ENCODE peak calls at places on chromosomes 16 and 17, in four cellular contexts. Y is HCT116, U is K562, V is H1. F is an unnamed sample.

GRCh38 chr17:55612691-55613141 is 101.5 kb upstream of the SMIM36 start:
- DNase-seq in Y (no peak), U (no peak), V (no peak), F (no peak)

GRCh38 chr16:73054732-73055481 is 7.0 kb upstream of the ZFHX3 start:
- DNase-seq in Y (no peak), U (no peak), V (no peak), F (no peak)

GRCh38 chr17:73308017-73308823 is 3.6 kb downstream of the CDC42EP4 start:
- DNase-seq in Y (peak), U (peak), V (no peak), F (no peak)

GRCh38 chr17:47184671-47185070 is 4.4 kb downstream of the CDC27 start:
- DNase-seq in Y (no peak), U (no peak), V (no peak), F (no peak)

GRCh38 chr17:62792122-62792800 is 15.9 kb downstream of the MARCHF10 start:
- DNase-seq in Y (peak), U (no peak), V (no peak), F (no peak)

GRCh38 chr17:30031214-30031869 is 85.3 kb upstream of the NSRP1 start:
- DNase-seq in Y (no peak), U (no peak), V (no peak), F (peak)

GRCh38 chr16:57956270-57956808 is 14.6 kb downstream of the CNGB1 start:
- DNase-seq in Y (no peak), U (no peak), V (no peak), F (no peak)

GRCh38 chr16:86191663-86192062 is 292.7 kb downstream of the IRF8 start:
- DNase-seq in Y (no peak), U (no peak), V (no peak), F (no peak)

GRCh38 chr17:82218349-82219075 is 5.9 kb upstream of the CCDC57 start:
- DNase-seq in Y (no peak), U (no peak), V (no peak), F (no peak)

GRCh38 chr17:57724729-57725125 is 20.4 kb downstream of the CCDC182 start:
- DNase-seq in Y (no peak), U (no peak), V (no peak), F (no peak)
- TF ChIP-seq EGR1 in Y (no peak), U (no peak), V (no peak), F (no peak)

GRCh38 chr16:90031186-90031930 is 12.1 kb upstream of the DBNDD1 start:
- DNase-seq in Y (no peak), U (no peak), V (no peak), F (no peak)
- TF ChIP-seq EGR1 in Y (no peak), U (no peak), V (no peak), F (no peak)

DNA sequence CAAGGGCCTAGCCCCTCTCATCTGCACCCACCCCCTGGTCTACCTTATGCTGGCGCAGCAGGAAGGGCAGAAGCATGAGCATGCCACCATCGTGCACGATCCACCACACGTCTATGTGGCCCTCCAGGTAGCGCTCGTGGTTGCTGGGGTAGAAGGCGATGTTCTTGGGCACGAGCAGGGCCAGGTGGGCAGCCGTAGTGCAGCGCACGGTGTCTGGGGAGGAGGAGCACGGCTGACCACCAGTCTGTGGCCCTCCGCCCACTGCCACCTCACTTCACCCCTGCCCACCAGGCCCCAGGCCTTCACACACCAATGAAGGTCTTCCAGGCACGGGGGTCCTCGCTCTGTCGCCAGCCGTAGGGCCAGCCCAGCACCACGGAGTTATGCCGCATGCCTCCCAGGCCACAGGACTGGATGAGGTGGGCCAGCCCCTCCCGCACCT is 2.2 kb upstream of the LCAT start:
- DNase-seq in Y (no peak), U (no peak), V (no peak), F (no peak)
- TF ChIP-seq EGR1 in Y (no peak), U (no peak), V (no peak), F (no peak)

GRCh38 chr17:39152134-39152884 is 872 bp upstream of the PLXDC1 start:
- DNase-seq in Y (peak), U (no peak), V (no peak), F (no peak)

GRCh38 chr17:39151680-39152058 is 232 bp upstream of the PLXDC1 start:
- DNase-seq in Y (no peak), U (no peak), V (no peak), F (no peak)

GRCh38 chr17:39153541-39154111 is 2.2 kb upstream of the PLXDC1 start:
- DNase-seq in Y (peak), U (peak), V (no peak), F (peak)

GRCh38 chr17:39150104-39150634 is 1.3 kb downstream of the PLXDC1 start:
- DNase-seq in Y (no peak), U (no peak), V (no peak), F (no peak)

DNA sequence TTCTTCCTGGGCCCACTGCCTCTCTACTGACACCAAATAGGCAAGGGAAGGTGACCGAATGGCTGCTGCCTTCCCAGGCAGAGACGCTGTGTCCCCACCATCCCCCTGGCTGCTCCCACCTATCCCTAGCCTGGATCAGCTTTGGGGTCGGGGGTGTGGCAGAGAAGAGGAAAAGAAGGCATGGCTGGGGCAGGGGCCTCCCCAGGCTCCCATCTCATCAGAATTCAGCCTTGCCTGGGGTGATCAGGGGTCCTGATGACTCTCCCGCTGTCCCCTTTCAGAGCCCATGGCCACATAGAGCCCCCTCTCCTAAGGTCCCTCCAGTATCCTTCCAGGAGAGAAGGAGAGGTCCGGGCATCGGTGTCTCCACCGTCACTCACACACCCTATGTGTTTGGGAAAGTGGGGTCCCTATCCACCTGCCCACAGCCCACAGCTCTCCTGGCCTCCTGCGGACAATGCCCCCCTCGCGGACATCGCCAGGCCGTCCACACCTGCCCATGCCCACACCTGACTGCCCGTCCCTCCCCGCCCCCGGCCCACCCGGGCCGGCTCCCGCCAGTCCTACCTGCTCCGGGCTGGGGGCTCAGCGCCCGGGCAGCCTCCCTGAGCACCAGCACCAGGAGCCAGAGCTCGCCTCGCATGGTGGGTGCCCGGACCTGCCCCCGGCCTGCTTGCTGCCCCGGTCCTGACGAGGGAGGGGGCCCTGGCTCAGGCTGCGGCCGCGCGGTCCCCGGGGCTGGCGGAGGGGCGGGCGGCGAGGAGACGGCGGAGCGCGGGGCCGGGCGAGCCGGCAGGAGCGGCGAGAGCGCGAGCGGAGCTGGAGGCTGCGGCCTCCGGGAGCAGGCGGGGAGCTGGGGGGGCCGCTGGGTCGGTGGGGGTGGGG is at the start of gene PLXDC1:
- DNase-seq in Y (no peak), U (no peak), V (no peak), F (no peak)
- TF ChIP-seq EGR1 in Y (no peak), U (no peak), V (no peak), F (no peak)

GRCh38 chr17:48368352-48368751 is 61.7 kb downstream of the SKAP1 start:
- DNase-seq in Y (no peak), U (no peak), V (no peak), F (no peak)
- TF ChIP-seq EGR1 in Y (no peak), U (no peak), V (no peak), F (no peak)

GRCh38 chr17:50884354-50885311 is 18.5 kb upstream of the TOB1 start:
- DNase-seq in Y (no peak), U (peak), V (no peak), F (no peak)
- TF ChIP-seq EGR1 in Y (no peak), U (no peak), V (no peak), F (no peak)

F was measured in GM12878.